ENCODE peak calls at places on chromosomes 11 and 22, in eight cellular contexts. J is tibial artery, C is RWPE2, Y is kidney epithelial cell, Q is kidney, P is thyroid gland, S is body of pancreas, G is cardiac fibroblast. B is an unnamed sample.

GRCh38 chr11:556175-556699 is 4.3 kb downstream of the LMNTD2 start:
- DNase-seq in P (peak), C (no peak), S (no peak), Q (no peak), G (no peak), J (no peak), Y (no peak), B (no peak)

GRCh38 chr11:104254347-104254746 is 90.4 kb upstream of the PDGFD start:
- DNase-seq in Q (no peak), G (peak), J (no peak), P (no peak), C (no peak), S (peak), Y (no peak), B (peak)

GRCh38 chr11:5092821-5093585 is 23.6 kb downstream of the OR52E1 start:
- DNase-seq in P (no peak), J (no peak), C (no peak), Q (no peak), G (no peak), S (no peak), Y (no peak), B (peak)

GRCh38 chr22:28395520-28395919 is 284.1 kb downstream of the TTC28 start:
- DNase-seq in C (no peak), Q (no peak), P (no peak), S (no peak), G (no peak), Y (no peak), J (no peak), B (no peak)

GRCh38 chr11:84626256-84626655 is 1000.9 kb downstream of the DLG2 start:
- DNase-seq in J (no peak), Y (peak), C (no peak), S (no peak), P (no peak), Q (no peak), G (no peak), B (peak)

GRCh38 chr11:7573558-7574296 is 59.9 kb downstream of the PPFIBP2 start:
- DNase-seq in P (no peak), J (no peak), Q (no peak), Y (no peak), C (no peak), G (no peak), S (no peak), B (no peak)

GRCh38 chr11:65857500-65858353 is at the start of gene CFL1:
- DNase-seq in P (peak), G (peak), C (peak), Y (peak), J (peak), Q (peak), S (peak), B (peak)

GRCh38 chr22:29704528-29705285 is 15.1 kb upstream of the CABP7 start:
- DNase-seq in J (no peak), P (peak), G (peak), C (no peak), Y (no peak), S (no peak), Q (no peak), B (peak)

GRCh38 chr11:65573391-65574146 is 1.2 kb downstream of the FAM89B start:
- DNase-seq in P (no peak), C (peak), S (peak), G (no peak), Q (peak), J (no peak), Y (no peak), B (no peak)

GRCh38 chr22:38783095-38783710 is 10.7 kb downstream of the DNAL4 start:
- DNase-seq in J (no peak), Q (no peak), C (no peak), P (no peak), S (no peak), G (no peak), Y (no peak), B (no peak)

GRCh38 chr22:44550666-44551491 is 52.8 kb upstream of the RTL6 start:
- DNase-seq in P (no peak), S (no peak), J (no peak), G (peak), C (peak), Q (peak), Y (no peak), B (peak)

GRCh38 chr11:116882386-116882785 is 45.0 kb upstream of the APOA1 start:
- DNase-seq in G (peak), P (no peak), J (no peak), Q (no peak), Y (peak), S (no peak), C (no peak), B (peak)

GRCh38 chr11:16874275-16874975 is 136.0 kb downstream of the C11orf58 start:
- DNase-seq in Q (no peak), C (no peak), G (no peak), J (no peak), S (no peak), Y (no peak), P (no peak), B (no peak)

GRCh38 chr22:21022955-21023614 is 8.1 kb downstream of the P2RX6 start:
- DNase-seq in J (no peak), S (no peak), C (no peak), Y (no peak), P (no peak), Q (no peak), G (no peak), B (no peak)

GRCh38 chr11:10378362-10378761 is 73.5 kb downstream of the ADM start:
- DNase-seq in Q (no peak), G (no peak), P (no peak), Y (no peak), S (no peak), C (no peak), J (no peak), B (no peak)

GRCh38 chr11:83284501-83285051 is 1.6 kb downstream of the CCDC90B start:
- DNase-seq in Q (no peak), J (no peak), G (no peak), P (no peak), S (no peak), C (no peak), Y (no peak), B (no peak)

GRCh38 chr22:34403667-34404066 is 483.4 kb upstream of the LARGE1 start:
- DNase-seq in J (no peak), C (no peak), P (no peak), Y (no peak), S (no peak), Q (no peak), G (no peak), B (no peak)

GRCh38 chr11:43735931-43736330 is 55.4 kb downstream of the HSD17B12 start:
- DNase-seq in G (peak), P (no peak), Q (no peak), Y (no peak), J (no peak), S (no peak), C (no peak), B (peak)
- TF ChIP-seq CTCF in G (peak), P (no peak), Q (no peak), Y (no peak), J (no peak), S (no peak), C (no peak), B (peak)

GRCh38 chr11:47451436-47451835 is 2.5 kb upstream of the RAPSN start:
- DNase-seq in J (no peak), Q (no peak), Y (no peak), C (no peak), G (no peak), S (no peak), P (no peak), B (no peak)

GRCh38 chr11:47447906-47448305 is 1.0 kb downstream of the RAPSN start:
- DNase-seq in P (no peak), C (no peak), G (no peak), S (no peak), J (no peak), Y (no peak), Q (no peak), B (no peak)

GRCh38 chr11:47449541-47449940 is 605 bp upstream of the RAPSN start:
- DNase-seq in S (no peak), J (no peak), Y (no peak), Q (no peak), G (no peak), C (no peak), P (no peak), B (no peak)

GRCh38 chr11:47446833-47447232 is 2.1 kb downstream of the RAPSN start:
- DNase-seq in Y (no peak), C (no peak), S (no peak), Q (no peak), P (no peak), J (no peak), G (no peak), B (no peak)

DNA sequence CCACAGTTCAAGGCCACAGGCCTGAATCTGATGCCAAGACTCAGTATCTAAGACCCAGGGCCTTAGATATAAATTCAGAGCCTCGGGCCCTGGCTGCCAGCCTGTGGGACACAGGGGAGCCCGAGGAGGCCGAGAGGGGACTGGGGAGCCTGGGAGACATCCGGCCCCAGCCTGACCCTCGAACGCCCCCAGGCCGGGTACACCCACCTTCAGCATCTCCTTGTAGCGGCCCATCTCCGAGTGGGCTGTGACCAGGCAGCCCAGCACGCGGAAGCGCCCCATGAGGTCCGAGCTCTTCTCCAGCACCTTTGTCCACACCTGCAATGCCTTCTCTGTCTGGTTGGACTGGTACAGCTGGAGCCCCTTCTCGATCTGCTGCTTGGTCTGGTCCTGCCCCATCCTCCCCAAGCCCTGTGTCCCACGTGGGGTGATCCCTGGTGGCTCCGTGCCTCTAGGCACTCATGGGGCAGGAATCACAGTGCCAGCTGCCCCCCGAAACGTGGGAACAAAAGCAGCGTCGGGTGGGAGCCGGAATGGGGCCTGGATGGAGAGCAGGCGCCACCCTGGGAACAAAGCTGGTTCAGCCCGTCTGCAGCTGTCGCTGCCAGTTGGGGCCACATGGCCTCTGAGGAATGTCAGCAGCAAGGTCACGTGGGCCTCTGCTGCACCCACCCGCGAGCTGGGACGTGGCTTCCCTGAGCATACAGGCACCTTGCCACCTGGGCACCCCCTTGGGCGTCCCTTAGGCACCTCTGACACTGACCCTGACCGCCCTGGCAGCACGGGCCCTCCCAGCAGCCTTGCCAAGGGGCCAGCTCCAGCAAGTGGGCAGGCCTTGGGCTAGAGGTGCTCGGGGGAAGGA is at the start of gene RAPSN:
- DNase-seq in C (no peak), Y (no peak), J (no peak), G (no peak), Q (no peak), S (no peak), P (no peak), B (no peak)
- H3K4me3 ChIP-seq in C (no peak), Y (no peak), J (no peak), G (no peak), Q (no peak), S (no peak), P (no peak), B (no peak)

DNA sequence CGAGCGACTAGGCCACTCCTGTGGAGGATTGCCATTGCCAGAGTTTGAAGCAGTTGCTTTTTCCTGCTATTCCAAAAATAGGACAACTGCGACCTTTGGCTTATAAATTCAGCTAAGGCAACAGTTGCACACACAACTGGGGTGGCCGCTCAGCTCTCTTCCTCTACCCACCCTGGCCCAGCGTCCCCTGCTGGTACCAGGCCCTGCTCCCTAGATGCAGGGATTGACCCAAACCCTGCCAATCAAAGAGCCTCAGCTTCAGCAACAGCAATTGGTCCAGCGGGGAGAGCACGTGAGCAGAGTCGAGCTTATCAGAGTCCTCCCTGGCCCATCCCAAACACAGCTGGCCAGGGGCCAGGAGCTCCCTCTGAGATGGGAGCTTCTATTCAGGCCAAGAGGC is 22.0 kb upstream of the CABP2 start:
- DNase-seq in C (no peak), G (no peak), Q (peak), J (no peak), S (peak), Y (no peak), P (peak), B (no peak)
- TF ChIP-seq CTCF in C (no peak), G (no peak), Q (peak), J (no peak), S (no peak), Y (peak), P (peak), B (no peak)

DNA sequence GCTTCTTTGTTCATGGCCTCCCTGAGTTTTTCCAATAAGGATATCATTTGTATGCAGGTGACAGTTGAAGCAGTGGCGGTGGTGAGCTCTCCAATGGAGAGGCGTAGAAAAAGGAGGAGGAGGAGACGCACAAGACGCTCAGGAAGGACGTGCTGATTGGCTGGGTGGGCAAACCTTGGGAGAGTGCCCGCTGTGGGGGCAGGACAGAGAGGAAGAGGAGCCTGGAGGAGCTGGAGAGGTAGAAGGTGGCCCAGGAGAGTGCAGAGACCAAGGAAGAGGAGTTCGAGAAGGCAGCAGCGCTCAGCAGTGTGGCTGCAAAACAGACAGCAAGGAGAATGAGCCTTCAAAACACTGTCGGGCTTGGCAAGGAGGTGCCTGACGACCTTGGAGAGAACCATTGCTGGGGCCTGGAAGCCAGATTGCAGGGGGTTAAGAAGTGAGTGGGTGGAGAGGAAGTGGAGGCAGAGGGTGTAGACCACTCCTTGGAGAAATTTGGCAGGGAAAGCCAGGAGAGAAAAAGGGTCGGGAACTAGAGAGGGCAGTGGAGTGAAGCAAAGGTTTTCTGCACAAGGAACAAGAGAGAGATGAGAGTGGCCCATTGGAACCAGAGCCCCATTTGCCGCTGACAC is 7.5 kb downstream of the CLCF1 start:
- DNase-seq in Q (no peak), G (no peak), S (no peak), Y (no peak), C (no peak), J (no peak), P (peak), B (no peak)
- H3K4me3 ChIP-seq in Q (no peak), G (no peak), S (no peak), Y (no peak), C (no peak), J (no peak), P (no peak), B (no peak)

DNA sequence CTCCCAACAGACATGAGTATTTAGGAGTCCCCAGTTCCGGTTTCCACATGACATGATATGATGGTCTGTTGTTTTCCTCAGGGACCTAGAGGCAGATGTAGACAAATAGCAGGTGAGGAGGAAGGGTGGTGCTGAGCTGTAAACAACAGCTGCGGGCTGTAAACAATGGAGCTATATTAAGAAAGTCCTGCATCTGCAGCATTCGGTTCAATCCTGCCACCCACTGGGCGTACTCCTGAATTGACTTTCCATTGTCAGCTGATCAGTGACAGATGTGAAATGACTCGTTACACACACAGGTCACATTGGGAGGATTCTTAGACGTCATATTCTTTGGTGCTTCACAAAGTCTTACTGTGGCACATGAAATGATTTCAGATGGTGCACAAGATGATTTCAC is 26.8 kb upstream of the RAG1 start:
- DNase-seq in P (no peak), C (no peak), G (peak), J (no peak), Q (no peak), Y (no peak), S (peak), B (peak)
- TF ChIP-seq CTCF in P (peak), C (peak), G (peak), J (peak), Q (peak), Y (peak), S (no peak), B (peak)

GRCh38 chr11:28242596-28242995 is 134.4 kb downstream of the METTL15 start:
- DNase-seq in C (no peak), J (no peak), P (no peak), Q (no peak), Y (no peak), S (no peak), G (peak), B (no peak)
- H3K4me3 ChIP-seq in C (no peak), J (peak), P (no peak), Q (no peak), Y (no peak), S (no peak), G (no peak), B (no peak)

GRCh38 chr22:42114721-42115120 is 15.9 kb downstream of the CYP2D6 start:
- DNase-seq in S (peak), G (peak), J (no peak), P (no peak), Y (no peak), C (no peak), Q (no peak), B (peak)
- TF ChIP-seq CTCF in S (peak), G (peak), J (peak), P (no peak), Y (no peak), C (no peak), Q (peak), B (peak)

DNA sequence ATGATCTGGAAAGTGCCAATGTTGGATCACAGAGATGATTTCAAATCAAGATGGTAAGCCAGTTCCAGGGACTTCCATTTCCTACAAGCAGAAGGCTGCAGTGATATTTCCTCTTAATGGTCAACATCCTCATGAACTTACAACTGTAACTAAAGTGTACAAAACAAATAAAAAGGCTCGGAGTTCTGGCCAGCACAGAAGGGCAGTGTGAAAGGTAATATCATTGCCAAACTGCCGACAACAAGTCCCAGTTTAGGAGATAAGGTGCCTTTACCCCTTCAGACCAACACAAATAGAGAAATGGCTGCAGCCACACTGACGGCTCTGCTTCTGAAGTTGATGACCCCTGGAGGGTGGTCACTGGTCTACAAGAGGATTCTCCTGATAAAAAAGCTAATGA is 91.1 kb downstream of the ETS1 start:
- DNase-seq in Q (no peak), C (no peak), J (no peak), Y (no peak), S (no peak), P (no peak), G (no peak), B (peak)
- H3K4me3 ChIP-seq in Q (no peak), C (no peak), J (no peak), Y (no peak), S (no peak), P (no peak), G (peak), B (no peak)

DNA sequence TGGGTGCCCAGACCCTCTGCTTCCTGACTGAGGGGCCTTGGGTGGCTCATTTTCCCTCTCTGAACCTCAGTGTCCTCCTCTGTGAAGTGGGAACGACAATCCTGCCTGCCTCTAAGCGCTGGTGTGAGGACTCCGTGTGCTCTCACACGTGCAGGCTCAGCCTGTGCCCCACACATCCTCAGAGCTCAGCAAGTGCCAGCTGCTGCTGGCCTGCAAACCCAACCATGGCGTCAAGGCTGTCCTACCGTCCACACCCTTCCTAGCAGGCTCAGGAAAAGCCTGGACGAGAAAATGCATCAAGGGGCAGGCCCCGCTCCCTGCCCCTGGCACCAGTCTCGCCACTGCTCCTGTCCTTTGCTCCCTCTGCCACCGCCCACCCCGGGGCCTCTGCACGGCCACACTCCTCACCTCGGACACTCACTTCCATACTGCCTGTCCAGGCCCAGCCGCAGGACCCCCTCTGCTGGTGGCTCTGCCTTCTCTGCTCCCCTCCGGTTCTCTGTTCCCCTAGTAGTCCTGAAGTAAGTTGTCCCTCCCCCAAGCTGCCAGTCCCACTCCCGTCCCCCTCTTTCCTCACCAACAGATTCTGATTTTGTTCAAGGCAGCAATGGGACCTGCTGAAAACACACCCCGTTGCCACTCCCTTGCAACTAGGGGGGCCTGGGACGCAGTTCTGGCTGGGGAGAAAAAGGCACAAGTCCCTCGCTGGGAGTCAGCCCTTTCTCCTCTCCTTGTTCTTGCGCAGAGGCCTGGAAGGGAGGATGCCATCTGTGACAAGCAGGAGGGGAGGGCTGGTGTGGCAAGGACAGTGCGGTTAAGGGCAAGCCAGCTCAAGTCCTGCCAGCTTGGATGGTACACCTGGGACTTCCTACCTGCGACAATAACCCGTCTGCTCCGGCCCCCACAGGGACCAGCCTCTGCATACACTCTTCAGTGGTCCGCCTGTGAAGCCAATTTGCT is 62.2 kb downstream of the ARFGAP3 start:
- DNase-seq in Y (no peak), C (no peak), J (no peak), Q (no peak), P (no peak), S (peak), G (no peak), B (no peak)
- TF ChIP-seq CTCF in Y (peak), C (no peak), J (no peak), Q (no peak), P (no peak), S (no peak), G (peak), B (peak)

GRCh38 chr11:121503056-121503455 is 50.3 kb upstream of the SORL1-AS1 start:
- DNase-seq in Q (no peak), C (no peak), P (no peak), Y (no peak), S (no peak), G (no peak), J (no peak), B (no peak)
- H3K4me3 ChIP-seq in Q (no peak), C (no peak), P (no peak), Y (no peak), S (no peak), G (no peak), J (no peak), B (no peak)